ENCODE peak calls at places on chromosomes 16 and 17, in eight cellular contexts. C is GM12865, F is IMR-90, H is natural killer cell, B is prostate gland, R is fibroblast of lung, S is nephron progenitor cell, O is fibroblast of the aortic adventitia. V is an unnamed sample.

GRCh38 chr17:1617620-1618174 is 10.9 kb downstream of the SLC43A2 start:
- DNase-seq in C (no peak), F (peak; percentile 77), H (no peak), B (no peak), R (peak; percentile 89), S (no peak), O (peak; percentile 75), V (no peak)

GRCh38 chr17:29510953-29511352 is 55.9 kb downstream of the ABHD15 start:
- DNase-seq in C (no peak), F (no peak), H (no peak), B (no peak), R (no peak), S (no peak), O (no peak), V (no peak)

GRCh38 chr17:68199837-68200688 is 47.8 kb upstream of the AMZ2 start:
- DNase-seq in C (no peak), F (no peak), H (no peak), B (no peak), R (no peak), S (no peak), O (peak; percentile 16), V (no peak)

GRCh38 chr16:79767597-79768280 is 167.2 kb upstream of the MAF start:
- DNase-seq in C (peak; percentile 11), F (no peak), H (no peak), B (peak; percentile 47), R (peak; percentile 27), S (no peak), O (peak; percentile 20), V (no peak)

GRCh38 chr16:8644151-8644512 is 22.6 kb downstream of the METTL22 start:
- DNase-seq in C (no peak), F (no peak), H (no peak), B (no peak), R (no peak), S (no peak), O (no peak), V (no peak)

GRCh38 chr16:86046901-86047300 is 147.9 kb downstream of the IRF8 start:
- DNase-seq in C (no peak), F (no peak), H (no peak), B (no peak), R (no peak), S (no peak), O (no peak), V (no peak)

GRCh38 chr16:84628226-84628731 is 10.4 kb upstream of the COTL1 start:
- DNase-seq in C (no peak), F (no peak), H (no peak), B (no peak), R (no peak), S (no peak), O (no peak), V (no peak)

GRCh38 chr16:4601317-4602186 is 13.1 kb downstream of the UBALD1 start:
- DNase-seq in C (no peak), F (peak; percentile 20), H (no peak), B (peak; percentile 31), R (peak; percentile 14), S (no peak), O (peak; percentile 34), V (no peak)

GRCh38 chr16:84836967-84837366 is 17.2 kb downstream of the CRISPLD2 start:
- DNase-seq in C (no peak), F (no peak), H (no peak), B (no peak), R (no peak), S (no peak), O (no peak), V (no peak)

GRCh38 chr17:420479-421175 is 68.0 kb upstream of the RPH3AL start:
- DNase-seq in C (no peak), F (no peak), H (no peak), B (no peak), R (no peak), S (no peak), O (no peak), V (no peak)

DNA sequence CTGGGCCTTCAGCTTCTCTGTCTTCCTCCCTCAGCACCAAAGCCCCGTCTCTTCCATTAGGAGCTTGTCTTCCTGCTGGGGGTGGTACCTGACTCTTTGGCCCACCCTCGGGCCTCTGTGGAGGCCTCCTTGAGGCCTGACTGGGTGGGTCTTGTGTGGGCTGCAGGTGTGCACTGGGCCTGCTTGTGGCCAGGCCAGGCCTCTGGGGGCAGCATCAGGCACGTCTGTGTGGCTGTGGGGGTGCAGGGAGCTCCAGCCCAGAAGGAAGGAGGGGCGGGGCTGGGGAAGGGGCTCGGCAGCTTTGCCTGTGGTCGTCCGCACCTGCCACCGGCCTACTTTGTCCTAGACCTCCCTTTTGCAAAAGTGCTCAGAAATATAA is 7.0 kb downstream of the PIGQ start:
- DNase-seq in C (no peak), F (no peak), H (no peak), B (no peak), R (no peak), S (no peak), O (no peak), V (no peak)
- TF ChIP-seq CTCF in C (no peak), F (peak; percentile 5), H (no peak), B (no peak), R (no peak), S (no peak), O (no peak), V (peak; percentile 42)

DNA sequence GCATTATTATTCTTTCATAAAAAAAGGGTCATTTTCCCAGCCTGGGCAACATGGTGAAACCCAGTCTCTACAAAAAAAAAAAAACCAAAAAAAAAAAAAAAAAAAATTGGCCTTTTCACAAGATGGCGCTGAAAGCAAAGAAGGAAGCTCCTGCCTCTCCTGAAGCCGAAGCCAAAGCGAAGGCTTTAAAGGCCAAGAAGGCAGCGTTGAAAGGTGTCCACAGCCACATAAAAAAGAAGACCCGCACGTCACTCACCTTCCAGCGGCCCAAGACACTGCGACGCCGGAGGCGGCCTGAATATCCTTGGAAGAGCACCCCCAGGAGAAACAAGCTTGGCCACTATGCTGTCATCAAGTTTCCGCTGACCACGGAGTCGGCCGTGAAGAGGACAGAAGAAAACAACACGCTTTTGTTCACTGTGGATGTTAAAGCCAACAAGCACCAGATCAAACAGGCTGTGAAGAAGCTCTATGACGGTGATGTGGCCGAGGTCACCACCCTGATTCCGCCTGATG is 4.9 kb upstream of the PGAP6 start:
- DNase-seq in C (no peak), F (no peak), H (no peak), B (no peak), R (no peak), S (no peak), O (no peak), V (no peak)
- TF ChIP-seq CTCF in C (no peak), F (peak; percentile 17), H (no peak), B (no peak), R (no peak), S (no peak), O (no peak), V (no peak)

DNA sequence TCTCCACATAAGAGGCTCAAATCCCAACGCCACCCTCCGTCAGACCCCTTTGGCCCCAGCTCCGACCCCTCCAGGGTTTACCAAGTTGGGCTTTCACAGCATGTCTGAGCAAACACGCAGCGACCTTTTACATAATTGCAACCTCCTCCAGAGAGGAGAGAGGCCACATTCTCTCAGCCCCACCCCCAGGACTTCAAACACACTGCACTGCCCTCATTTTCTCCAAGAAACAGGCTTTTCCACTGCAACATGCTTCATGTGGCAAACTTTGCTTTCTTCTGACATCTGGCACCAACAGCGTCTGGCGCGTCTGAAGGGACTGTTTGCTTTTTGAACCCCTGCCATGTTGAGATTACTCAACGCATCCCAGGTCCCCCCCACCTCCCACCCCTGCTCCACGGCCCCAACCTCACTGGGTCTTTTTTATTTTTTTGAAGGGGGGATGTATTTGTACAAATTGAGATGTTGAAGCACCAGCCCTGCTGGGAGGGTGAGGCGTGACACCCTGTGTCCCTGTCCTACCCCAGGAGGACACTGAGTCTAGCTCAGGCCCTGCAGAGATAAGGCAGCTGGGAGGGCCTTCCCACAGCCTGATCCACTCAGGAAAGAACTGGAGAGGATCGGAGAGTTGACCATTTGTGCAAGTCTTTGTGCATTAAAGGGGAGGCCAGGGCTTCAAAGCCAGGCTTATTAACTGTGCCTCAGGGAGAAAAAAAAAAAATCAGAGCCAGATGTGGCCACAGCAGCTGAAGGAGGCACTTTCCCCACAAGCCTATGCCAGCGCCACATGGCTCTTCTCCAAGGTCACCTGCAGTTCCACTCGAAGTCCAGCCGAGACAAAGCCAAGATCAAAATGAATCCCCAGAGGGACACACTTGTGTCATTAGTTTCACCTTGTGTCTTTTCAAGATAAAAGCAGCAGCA is 29.7 kb downstream of the AXIN2 start:
- DNase-seq in C (no peak), F (peak; percentile 67), H (no peak), B (peak; percentile 30), R (peak; percentile 60), S (peak; percentile 50), O (peak; percentile 96), V (no peak)
- TF ChIP-seq CTCF in C (peak; percentile 6), F (peak; percentile 16), H (no peak), B (no peak), R (peak; percentile 20), S (peak; percentile 3), O (peak; percentile 58), V (no peak)

DNA sequence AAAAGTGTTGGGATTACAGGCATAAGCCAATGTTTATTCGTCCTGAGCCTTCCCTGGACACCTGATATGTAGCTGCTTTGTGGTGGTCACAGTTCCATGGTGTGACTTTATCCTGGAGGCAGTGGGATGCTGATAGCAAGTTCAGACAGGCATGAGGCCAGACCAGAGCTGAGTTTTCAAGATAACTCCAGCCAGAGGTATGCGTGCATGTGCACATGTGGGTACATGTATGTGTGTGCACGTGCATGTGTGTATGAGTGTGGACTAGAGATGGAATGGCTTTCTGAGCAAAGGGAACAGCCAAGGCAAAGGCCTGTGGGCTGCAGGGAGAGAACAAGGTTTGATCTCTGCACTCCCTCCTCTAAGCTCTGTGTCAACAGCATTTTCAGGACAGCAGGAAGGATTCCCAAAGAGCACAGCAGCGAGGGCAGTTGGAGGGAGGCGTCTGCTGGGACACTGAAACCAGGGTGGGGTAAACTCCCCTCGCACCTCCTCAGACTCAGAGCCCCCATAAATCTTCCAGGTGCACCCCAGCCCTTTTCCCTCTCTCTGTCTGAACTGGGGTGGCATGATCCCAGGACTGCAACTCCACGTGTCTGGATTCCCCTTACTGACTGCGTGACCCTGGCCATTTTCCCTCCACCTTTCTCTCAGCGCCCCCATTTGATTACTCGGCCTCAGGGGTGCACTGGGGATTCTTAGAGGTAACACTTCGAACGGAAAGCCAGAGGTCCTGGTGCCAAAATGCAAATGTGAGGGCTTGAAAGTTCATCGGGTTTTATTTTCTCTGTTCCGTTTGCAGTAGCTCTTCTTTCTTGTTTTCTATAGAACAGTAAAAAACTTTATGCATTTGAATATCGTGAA is 15.3 kb downstream of the NLRC5 start:
- DNase-seq in C (peak; percentile 72), F (no peak), H (no peak), B (no peak), R (no peak), S (no peak), O (no peak), V (no peak)
- TF ChIP-seq CTCF in C (no peak), F (no peak), H (no peak), B (no peak), R (no peak), S (no peak), O (no peak), V (no peak)

DNA sequence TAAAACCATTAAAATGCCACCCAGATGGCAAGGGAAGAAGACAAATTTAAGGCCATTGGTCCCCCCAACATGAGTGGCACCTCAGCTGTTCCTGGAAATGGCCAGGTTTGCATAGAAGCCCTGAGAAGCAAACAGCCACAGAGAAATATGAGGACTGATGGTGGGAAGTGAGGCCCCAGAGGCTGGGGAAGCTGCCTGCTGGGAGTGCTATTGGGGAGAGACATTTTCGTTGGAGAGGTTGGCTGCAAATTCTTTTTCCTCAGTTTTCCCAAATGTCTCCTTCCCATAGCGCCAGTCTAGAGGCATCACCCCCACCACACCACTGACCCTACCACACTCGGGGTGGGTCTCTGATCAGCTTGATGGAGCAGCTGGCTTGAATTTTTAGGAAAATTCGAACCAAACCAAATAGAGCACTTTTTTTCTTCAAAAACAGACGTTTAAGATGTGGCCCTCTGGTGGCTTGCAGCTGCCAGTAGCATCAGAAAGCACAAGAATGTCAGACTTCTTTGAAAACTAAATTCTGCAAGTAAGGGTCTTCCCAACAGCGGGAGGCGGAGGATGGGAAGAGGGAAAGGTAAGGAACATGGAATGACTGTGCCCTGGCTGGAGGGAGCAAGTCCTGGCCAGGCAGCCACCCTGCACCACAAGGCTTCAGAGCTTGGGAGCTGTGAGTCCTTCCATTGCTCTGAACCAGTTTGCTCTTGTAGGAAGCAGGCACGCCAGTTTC is 13.2 kb upstream of the SLC12A3 start:
- DNase-seq in C (peak; percentile 33), F (peak; percentile 50), H (no peak), B (no peak), R (peak; percentile 30), S (no peak), O (peak; percentile 58), V (no peak)
- TF ChIP-seq CTCF in C (peak; percentile 47), F (peak; percentile 60), H (no peak), B (no peak), R (peak; percentile 47), S (peak; percentile 33), O (peak; percentile 71), V (peak; percentile 53)

V was measured in progenitor cell of endocrine pancreas.